ENCODE peak calls at places on chromosomes 13 and 19, in ten cellular contexts. C, D, G, Q, X, I, U, T, Y and B are unnamed samples.

GRCh38 chr13:44760434-44760833 is 184.3 kb upstream of the TSC22D1 start:
- DNase-seq in C (no peak), D (no peak), G (no peak), Q (no peak), X (no peak), I (no peak), U (no peak), T (no peak), Y (no peak), B (no peak)

GRCh38 chr19:18364826-18365528 is 21.0 kb upstream of the GDF15 start:
- DNase-seq in C (peak), D (no peak), G (no peak), Q (peak), X (peak), I (peak), U (peak), T (peak), Y (peak), B (no peak)

GRCh38 chr13:109971745-109972090 is 185.3 kb upstream of the IRS2 start:
- DNase-seq in C (no peak), D (no peak), G (no peak), Q (no peak), X (no peak), I (no peak), U (no peak), T (no peak), Y (no peak), B (no peak)

GRCh38 chr19:50796128-50796633 is 6.0 kb downstream of the ACP4 start:
- DNase-seq in C (no peak), D (no peak), G (no peak), Q (peak), X (no peak), I (no peak), U (no peak), T (no peak), Y (no peak), B (no peak)

GRCh38 chr13:74129500-74130144 is 4.6 kb downstream of the KLF12 start:
- DNase-seq in C (no peak), D (no peak), G (no peak), Q (peak), X (no peak), I (no peak), U (no peak), T (no peak), Y (peak), B (no peak)

GRCh38 chr19:39679056-39679790 is 23.5 kb downstream of the LGALS16 start:
- DNase-seq in C (no peak), D (no peak), G (no peak), Q (no peak), X (no peak), I (no peak), U (no peak), T (no peak), Y (no peak), B (no peak)

GRCh38 chr19:35879770-35880317 is 11.5 kb downstream of the APLP1 start:
- DNase-seq in C (peak), D (peak), G (peak), Q (peak), X (peak), I (peak), U (peak), T (peak), Y (peak), B (peak)

GRCh38 chr19:16070366-16070990 is 5.8 kb upstream of the TPM4 start:
- DNase-seq in C (peak), D (no peak), G (no peak), Q (peak), X (no peak), I (peak), U (no peak), T (peak), Y (peak), B (no peak)

GRCh38 chr19:14119644-14120496 is 2.3 kb upstream of the PRKACA start:
- DNase-seq in C (no peak), D (no peak), G (no peak), Q (no peak), X (no peak), I (no peak), U (no peak), T (no peak), Y (no peak), B (no peak)

GRCh38 chr19:55777528-55777927 is 8.6 kb downstream of the RFPL4AL1 start:
- DNase-seq in C (no peak), D (no peak), G (no peak), Q (peak), X (no peak), I (no peak), U (no peak), T (no peak), Y (peak), B (no peak)

GRCh38 chr13:72004975-72005374 is 138.0 kb upstream of the DACH1 start:
- DNase-seq in C (no peak), D (peak), G (no peak), Q (peak), X (no peak), I (no peak), U (no peak), T (no peak), Y (no peak), B (no peak)

GRCh38 chr19:16821081-16821480 is 8.1 kb upstream of the SIN3B start:
- DNase-seq in C (no peak), D (no peak), G (no peak), Q (peak), X (no peak), I (no peak), U (no peak), T (no peak), Y (no peak), B (no peak)

GRCh38 chr19:32673573-32673972 is 1.4 kb downstream of the ANKRD27 start:
- DNase-seq in C (peak), D (no peak), G (no peak), Q (no peak), X (no peak), I (no peak), U (no peak), T (no peak), Y (no peak), B (no peak)

GRCh38 chr13:38763446-38764381 is 76.8 kb downstream of the FREM2 start:
- DNase-seq in C (no peak), D (peak), G (no peak), Q (peak), X (peak), I (no peak), U (peak), T (no peak), Y (peak), B (no peak)

GRCh38 chr19:14940266-14940665 is 1.0 kb upstream of the OR7C2 start:
- DNase-seq in C (no peak), D (no peak), G (no peak), Q (no peak), X (no peak), I (no peak), U (no peak), T (peak), Y (no peak), B (no peak)

GRCh38 chr13:73722120-73722519 is 412.1 kb downstream of the KLF12 start:
- DNase-seq in C (no peak), D (no peak), G (no peak), Q (peak), X (no peak), I (no peak), U (peak), T (no peak), Y (no peak), B (no peak)

GRCh38 chr19:52527134-52527953 is at the start of gene ZNF808:
- DNase-seq in C (peak), D (peak), G (peak), Q (peak), X (peak), I (peak), U (peak), T (peak), Y (peak), B (peak)

GRCh38 chr13:78603240-78603947 is at the start of gene POU4F1:
- DNase-seq in C (peak), D (peak), G (peak), Q (no peak), X (no peak), I (no peak), U (no peak), T (no peak), Y (peak), B (peak)

GRCh38 chr19:47156861-47157454 is 26.3 kb downstream of the SAE1 start:
- DNase-seq in C (no peak), D (no peak), G (no peak), Q (no peak), X (no peak), I (no peak), U (no peak), T (no peak), Y (peak), B (no peak)

GRCh38 chr19:16588824-16589577 is 16.8 kb upstream of the SLC35E1 start:
- DNase-seq in C (no peak), D (no peak), G (no peak), Q (no peak), X (no peak), I (no peak), U (no peak), T (no peak), Y (no peak), B (no peak)

DNA sequence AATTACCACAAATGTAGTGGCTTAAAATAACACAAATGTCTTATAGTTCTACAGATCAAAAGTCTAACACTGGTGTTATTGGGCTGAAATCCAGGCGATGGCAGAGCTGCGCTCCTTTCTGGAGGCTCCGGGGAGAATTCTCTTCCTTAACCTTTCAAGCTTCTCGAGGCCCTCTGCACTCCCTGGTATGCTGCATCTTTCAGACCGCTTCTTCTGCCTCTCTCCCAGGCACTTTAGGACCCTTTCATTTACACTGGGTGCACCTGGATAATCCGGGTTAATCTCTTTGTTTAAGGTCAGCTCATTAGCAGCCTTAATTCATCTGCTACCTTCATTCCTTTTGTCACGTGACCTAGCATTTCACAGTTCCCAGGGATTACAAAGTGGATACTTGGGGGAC is 211.3 kb upstream of the RFC3 start:
- DNase-seq in C (no peak), D (peak), G (no peak), Q (no peak), X (no peak), I (no peak), U (no peak), T (no peak), Y (no peak), B (no peak)
- TF ChIP-seq CTCF in C (no peak), D (peak), G (no peak), Q (no peak), X (no peak), I (no peak), U (no peak), T (no peak), Y (no peak), B (no peak)

DNA sequence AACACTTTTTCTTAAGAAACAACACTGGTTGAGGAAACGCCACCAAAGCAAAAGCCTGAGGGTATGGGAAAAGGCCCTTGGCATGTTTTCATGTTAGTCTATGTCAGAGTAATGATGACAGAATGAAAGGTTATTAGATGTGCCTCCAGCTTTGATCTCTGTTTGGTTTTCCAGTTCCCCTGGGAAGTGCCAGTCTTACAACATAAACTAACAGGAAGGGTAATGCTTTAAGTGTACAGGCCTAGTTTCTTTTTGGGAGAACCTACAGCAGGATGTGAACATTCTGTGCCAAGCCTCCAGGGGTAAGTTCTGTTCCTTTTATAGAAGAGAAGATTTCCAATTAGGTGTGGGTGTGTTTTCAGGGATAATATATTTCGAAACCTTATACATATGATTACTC is 121.7 kb downstream of the FNDC3A start:
- DNase-seq in C (no peak), D (no peak), G (no peak), Q (peak), X (no peak), I (peak), U (peak), T (no peak), Y (no peak), B (no peak)
- TF ChIP-seq CTCF in C (no peak), D (no peak), G (no peak), Q (no peak), X (no peak), I (no peak), U (no peak), T (no peak), Y (no peak), B (no peak)

GRCh38 chr13:63396746-63397145 is 1981.1 kb upstream of the PCDH20 start:
- DNase-seq in C (no peak), D (no peak), G (no peak), Q (no peak), X (no peak), I (no peak), U (no peak), T (no peak), Y (no peak), B (no peak)

GRCh38 chr13:63389756-63390155 is 1974.1 kb upstream of the PCDH20 start:
- DNase-seq in C (no peak), D (no peak), G (no peak), Q (no peak), X (no peak), I (no peak), U (no peak), T (no peak), Y (no peak), B (no peak)

GRCh38 chr13:63393112-63393511 is 1977.5 kb upstream of the PCDH20 start:
- DNase-seq in C (no peak), D (no peak), G (no peak), Q (no peak), X (no peak), I (no peak), U (no peak), T (no peak), Y (no peak), B (no peak)
- TF ChIP-seq CTCF in C (no peak), D (no peak), G (no peak), Q (no peak), X (no peak), I (no peak), U (no peak), T (no peak), Y (no peak), B (no peak)

GRCh38 chr19:4187313-4188122 is 5.0 kb downstream of the ANKRD24 start:
- DNase-seq in C (no peak), D (no peak), G (no peak), Q (no peak), X (no peak), I (no peak), U (no peak), T (no peak), Y (no peak), B (no peak)

GRCh38 chr19:4185413-4186086 is 3.1 kb downstream of the ANKRD24 start:
- DNase-seq in C (no peak), D (no peak), G (no peak), Q (no peak), X (no peak), I (no peak), U (no peak), T (no peak), Y (no peak), B (no peak)

GRCh38 chr19:4184718-4185352 is 2.3 kb downstream of the ANKRD24 start:
- DNase-seq in C (no peak), D (no peak), G (no peak), Q (no peak), X (no peak), I (no peak), U (no peak), T (no peak), Y (no peak), B (no peak)

GRCh38 chr19:4183967-4184717 is 1.7 kb downstream of the ANKRD24 start:
- DNase-seq in C (no peak), D (peak), G (no peak), Q (no peak), X (no peak), I (no peak), U (no peak), T (no peak), Y (no peak), B (no peak)

GRCh38 chr19:4186087-4186993 is 3.9 kb downstream of the ANKRD24 start:
- DNase-seq in C (no peak), D (peak), G (peak), Q (peak), X (peak), I (no peak), U (peak), T (peak), Y (peak), B (peak)
- TF ChIP-seq CTCF in C (peak), D (peak), G (peak), Q (peak), X (peak), I (peak), U (peak), T (peak), Y (peak), B (peak)

GRCh38 chr19:2719910-2720776 is 1.0 kb downstream of the DIRAS1 start:
- DNase-seq in C (peak), D (peak), G (no peak), Q (no peak), X (no peak), I (no peak), U (peak), T (no peak), Y (no peak), B (no peak)
- TF ChIP-seq CTCF in C (no peak), D (peak), G (peak), Q (no peak), X (no peak), I (no peak), U (peak), T (no peak), Y (no peak), B (peak)

GRCh38 chr13:61286148-61286745 is 129.4 kb downstream of the PCDH20 start:
- DNase-seq in C (no peak), D (peak), G (no peak), Q (peak), X (no peak), I (no peak), U (no peak), T (no peak), Y (peak), B (peak)
- TF ChIP-seq CTCF in C (peak), D (peak), G (peak), Q (peak), X (no peak), I (no peak), U (peak), T (no peak), Y (no peak), B (peak)

GRCh38 chr19:8209965-8210659 is 942 bp downstream of the CERS4 start:
- DNase-seq in C (no peak), D (no peak), G (no peak), Q (no peak), X (peak), I (no peak), U (no peak), T (no peak), Y (no peak), B (peak)

GRCh38 chr19:8208119-8208709 is 956 bp upstream of the CERS4 start:
- DNase-seq in C (no peak), D (peak), G (no peak), Q (peak), X (peak), I (peak), U (no peak), T (no peak), Y (no peak), B (peak)

GRCh38 chr19:8210660-8211101 is 1.5 kb downstream of the CERS4 start:
- DNase-seq in C (no peak), D (no peak), G (no peak), Q (no peak), X (peak), I (no peak), U (no peak), T (no peak), Y (no peak), B (no peak)

GRCh38 chr19:8208710-8209110 is 460 bp upstream of the CERS4 start:
- DNase-seq in C (no peak), D (no peak), G (no peak), Q (no peak), X (no peak), I (no peak), U (no peak), T (peak), Y (peak), B (no peak)

DNA sequence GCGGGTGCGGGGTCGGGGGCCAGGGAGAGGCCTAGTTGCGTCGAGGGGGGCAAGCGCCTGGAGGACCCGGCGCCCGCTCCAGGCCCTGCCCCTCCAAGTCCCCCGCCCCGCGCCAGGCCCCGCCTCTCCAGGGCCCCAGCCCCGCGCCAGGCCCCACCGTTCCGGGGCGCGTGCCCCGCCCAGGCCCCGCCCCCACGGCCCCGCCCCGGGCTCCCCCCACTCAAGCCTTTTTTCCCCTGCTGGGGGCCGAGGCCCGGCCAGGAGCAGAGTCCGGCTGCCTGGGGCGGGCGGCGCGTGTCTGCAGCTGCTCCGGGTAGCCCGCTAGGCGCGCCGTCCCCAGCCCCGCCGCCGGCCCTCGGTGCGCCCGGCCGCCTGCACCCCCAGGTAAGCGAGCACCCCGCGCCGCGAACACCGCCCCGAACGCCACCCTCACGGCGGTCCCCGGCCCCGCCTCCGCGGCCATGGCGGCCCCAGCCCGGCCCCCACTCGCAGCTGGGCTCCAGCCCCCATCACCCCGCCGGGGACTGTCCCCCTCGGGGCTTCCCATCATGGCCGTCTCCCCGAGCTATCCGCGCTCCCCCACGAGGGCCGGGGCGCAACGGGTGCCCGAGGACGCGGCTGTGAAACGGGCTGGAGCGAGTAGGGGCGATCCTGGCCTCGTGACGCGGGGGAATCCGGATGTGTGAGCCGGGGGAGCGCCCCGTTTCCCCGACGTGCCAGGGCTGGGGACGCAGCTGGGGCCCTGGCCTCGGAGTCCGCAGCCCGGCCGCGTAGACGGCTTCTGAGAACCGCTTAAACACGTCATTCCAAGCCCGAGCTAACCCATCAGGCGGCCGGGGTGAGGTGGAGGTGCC is at the start of gene CERS4:
- DNase-seq in C (peak), D (peak), G (peak), Q (peak), X (peak), I (peak), U (no peak), T (peak), Y (peak), B (peak)
- TF ChIP-seq CTCF in C (no peak), D (no peak), G (no peak), Q (no peak), X (no peak), I (no peak), U (no peak), T (no peak), Y (no peak), B (no peak)

GRCh38 chr13:113731192-113732175 is 27.5 kb upstream of the TMEM255B start:
- DNase-seq in C (peak), D (no peak), G (no peak), Q (no peak), X (no peak), I (no peak), U (no peak), T (no peak), Y (no peak), B (no peak)
- TF ChIP-seq CTCF in C (no peak), D (no peak), G (no peak), Q (no peak), X (no peak), I (no peak), U (no peak), T (no peak), Y (no peak), B (no peak)

GRCh38 chr13:98482476-98483444 is 94.1 kb downstream of the STK24 start:
- DNase-seq in C (peak), D (peak), G (no peak), Q (no peak), X (peak), I (peak), U (no peak), T (peak), Y (peak), B (no peak)
- TF ChIP-seq CTCF in C (no peak), D (peak), G (peak), Q (peak), X (no peak), I (no peak), U (peak), T (no peak), Y (no peak), B (no peak)

GRCh38 chr19:33705860-33706259 is 84.1 kb downstream of the CHST8 start:
- DNase-seq in C (no peak), D (no peak), G (no peak), Q (no peak), X (no peak), I (no peak), U (no peak), T (no peak), Y (no peak), B (no peak)
- TF ChIP-seq CTCF in C (no peak), D (no peak), G (no peak), Q (no peak), X (no peak), I (no peak), U (no peak), T (no peak), Y (no peak), B (no peak)